ENCODE peak calls at places on chromosome X, in seven cellular contexts. Z is stimulated activated CD8-positive, alpha-beta memory T cell treated with anti-CD3 and anti-CD28 coated beads, Interleukin-4, amount 100 ng/mL, for 4 hours; Q is epithelial cell of esophagus; A is occipital lobe; Y is choroid plexus epithelial cell; P is Calu3; V is nephron progenitor cell. J is an unnamed sample.

GRCh38 chrX:109270580-109271484 is 211.1 kb downstream of the GUCY2F start:
- DNase-seq in Z (no peak), Q (peak), A (no peak), Y (peak), P (peak), V (no peak), J (peak)

GRCh38 chrX:117969782-117970181 is 146.8 kb downstream of the KLHL13 start:
- DNase-seq in Z (no peak), Q (no peak), A (no peak), Y (no peak), P (no peak), V (no peak), J (no peak)

GRCh38 chrX:52425710-52426245 is 57.0 kb downstream of the XAGE2 start:
- DNase-seq in Z (no peak), Q (no peak), A (no peak), Y (peak), P (no peak), V (no peak), J (peak)

GRCh38 chrX:78997870-78998558 is 52.8 kb downstream of the P2RY10 start:
- DNase-seq in Z (no peak), Q (no peak), A (no peak), Y (no peak), P (no peak), V (no peak), J (no peak)

GRCh38 chrX:13933851-13934250 is 95.8 kb downstream of the GEMIN8 start:
- DNase-seq in Z (no peak), Q (no peak), A (no peak), Y (no peak), P (no peak), V (no peak), J (no peak)

GRCh38 chrX:56402207-56402606 is 161.2 kb upstream of the UBQLN2 start:
- DNase-seq in Z (no peak), Q (no peak), A (no peak), Y (no peak), P (no peak), V (no peak), J (no peak)

GRCh38 chrX:129522184-129523059 is 868 bp downstream of the SMARCA1 start:
- DNase-seq in Z (no peak), Q (peak), A (peak), Y (peak), P (peak), V (peak), J (peak)

GRCh38 chrX:1336331-1337143 is at the start of gene IL3RA:
- DNase-seq in Z (no peak), Q (no peak), A (peak), Y (peak), P (no peak), V (no peak), J (no peak)

GRCh38 chrX:107506596-107507031 is 57.2 kb downstream of the FRMPD3 start:
- DNase-seq in Z (no peak), Q (no peak), A (no peak), Y (no peak), P (no peak), V (peak), J (no peak)

GRCh38 chrX:10103023-10103422 is 53.8 kb upstream of the CLCN4 start:
- DNase-seq in Z (no peak), Q (peak), A (no peak), Y (peak), P (no peak), V (no peak), J (peak)

GRCh38 chrX:39772057-39772832 is 325.5 kb downstream of the BCOR start:
- DNase-seq in Z (peak), Q (peak), A (no peak), Y (peak), P (peak), V (peak), J (peak)

J was measured in astrocyte of the spinal cord.